ENCODE peak calls at places on chromosomes 1 and 21, in eight cellular contexts. G, E, S, J, W, A, P and I are unnamed samples.

GRCh38 chr1:98988906-98989603 is 15.6 kb downstream of the PLPPR5 start:
- DNase-seq in G (no peak), E (no peak), S (no peak), J (no peak), W (no peak), A (peak), P (peak), I (no peak)

GRCh38 chr1:204615881-204616280 is 69.7 kb downstream of the LRRN2 start:
- DNase-seq in G (no peak), E (no peak), S (no peak), J (no peak), W (no peak), A (no peak), P (no peak), I (no peak)

GRCh38 chr1:8856689-8857412 is 21.6 kb downstream of the ENO1 start:
- DNase-seq in G (no peak), E (no peak), S (peak), J (no peak), W (no peak), A (no peak), P (no peak), I (no peak)

GRCh38 chr1:81519987-81520386 is 280.7 kb upstream of the ADGRL2 start:
- DNase-seq in G (no peak), E (no peak), S (no peak), J (no peak), W (no peak), A (no peak), P (no peak), I (no peak)

GRCh38 chr1:2101531-2101930 is 51.3 kb downstream of the PRKCZ start:
- DNase-seq in G (no peak), E (no peak), S (no peak), J (no peak), W (no peak), A (no peak), P (no peak), I (no peak)

GRCh38 chr1:87004857-87005256 is 90.4 kb downstream of the HS2ST1 start:
- DNase-seq in G (no peak), E (no peak), S (no peak), J (no peak), W (no peak), A (no peak), P (no peak), I (no peak)

GRCh38 chr1:32266926-32267645 is 16.0 kb downstream of the LCK start:
- DNase-seq in G (no peak), E (peak), S (no peak), J (peak), W (no peak), A (peak), P (peak), I (no peak)

GRCh38 chr1:154908937-154909336 is 27.6 kb downstream of the PMVK start:
- DNase-seq in G (no peak), E (no peak), S (no peak), J (no peak), W (no peak), A (no peak), P (no peak), I (no peak)

GRCh38 chr1:186813420-186813819 is 15.3 kb upstream of the PLA2G4A start:
- DNase-seq in G (no peak), E (peak), S (no peak), J (peak), W (no peak), A (peak), P (peak), I (peak)

GRCh38 chr1:14516974-14517812 is 81.3 kb upstream of the KAZN start:
- DNase-seq in G (no peak), E (peak), S (no peak), J (peak), W (no peak), A (peak), P (peak), I (peak)

GRCh38 chr21:32114434-32115063 is 164.3 kb downstream of the MIS18A start:
- DNase-seq in G (no peak), E (peak), S (no peak), J (no peak), W (no peak), A (no peak), P (no peak), I (no peak)

GRCh38 chr21:19855522-19855921 is 1142.7 kb upstream of the NCAM2 start:
- DNase-seq in G (no peak), E (no peak), S (no peak), J (no peak), W (no peak), A (no peak), P (no peak), I (no peak)

GRCh38 chr1:53968125-53968513 is 22.0 kb downstream of the LRRC42 start:
- DNase-seq in G (no peak), E (no peak), S (no peak), J (peak), W (no peak), A (peak), P (peak), I (no peak)

GRCh38 chr1:80509965-80510522 is 1290.7 kb upstream of the ADGRL2 start:
- DNase-seq in G (no peak), E (no peak), S (no peak), J (no peak), W (no peak), A (no peak), P (no peak), I (no peak)

GRCh38 chr1:22127248-22127647 is 15.6 kb downstream of the WNT4 start:
- DNase-seq in G (no peak), E (no peak), S (no peak), J (no peak), W (no peak), A (no peak), P (no peak), I (no peak)

GRCh38 chr1:210905944-210906453 is 227.9 kb downstream of the KCNH1 start:
- DNase-seq in G (no peak), E (no peak), S (no peak), J (no peak), W (peak), A (no peak), P (no peak), I (no peak)

GRCh38 chr21:46421191-46421750 is 37.4 kb upstream of the DIP2A start:
- DNase-seq in G (no peak), E (no peak), S (no peak), J (no peak), W (no peak), A (no peak), P (no peak), I (no peak)

GRCh38 chr1:195981448-195982139 is 626.6 kb downstream of the KCNT2 start:
- DNase-seq in G (no peak), E (peak), S (no peak), J (no peak), W (no peak), A (peak), P (peak), I (peak)

GRCh38 chr1:161019767-161020572 is 982 bp downstream of the F11R start:
- DNase-seq in G (peak), E (no peak), S (no peak), J (peak), W (no peak), A (no peak), P (no peak), I (peak)

GRCh38 chr1:174301295-174302077 is 142.2 kb downstream of the RABGAP1L start:
- DNase-seq in G (no peak), E (no peak), S (no peak), J (no peak), W (no peak), A (no peak), P (no peak), I (no peak)

GRCh38 chr1:8315573-8316475 is 2.1 kb upstream of the SLC45A1 start:
- DNase-seq in G (no peak), E (no peak), S (no peak), J (no peak), W (no peak), A (no peak), P (no peak), I (peak)

DNA sequence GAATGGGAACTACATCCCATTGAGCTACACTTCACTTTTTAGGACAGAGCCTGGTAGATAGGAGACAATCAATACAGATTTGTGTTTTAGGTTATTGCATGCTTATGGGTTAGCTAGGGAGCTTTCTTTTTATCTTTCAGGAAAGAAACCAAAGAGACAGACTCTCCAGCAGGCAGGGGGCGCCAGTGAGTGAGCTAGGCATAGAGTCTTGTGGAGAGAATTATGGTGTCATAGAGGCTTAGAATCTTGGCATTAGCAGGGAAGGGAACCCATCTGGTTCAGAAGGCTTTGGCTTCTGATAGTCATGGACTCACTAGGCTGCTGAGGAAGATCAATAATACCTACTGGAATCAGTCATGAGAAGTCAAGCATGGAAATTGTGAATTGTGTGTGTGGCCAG is at the start of gene SMCP:
- DNase-seq in G (no peak), E (no peak), S (no peak), J (no peak), W (peak), A (no peak), P (no peak), I (peak)
- TF ChIP-seq CTCF in G (no peak), E (peak), S (no peak), J (no peak), W (no peak), A (no peak), P (no peak), I (peak)

GRCh38 chr1:85599076-85599491 is 18.5 kb downstream of the CCN1 start:
- DNase-seq in G (no peak), E (no peak), S (no peak), J (no peak), W (no peak), A (no peak), P (peak), I (no peak)
- TF ChIP-seq CTCF in G (no peak), E (no peak), S (no peak), J (no peak), W (no peak), A (no peak), P (no peak), I (no peak)

GRCh38 chr21:28338906-28339305 is 653.8 kb downstream of the LTN1 start:
- DNase-seq in G (no peak), E (no peak), S (no peak), J (no peak), W (no peak), A (no peak), P (no peak), I (no peak)

GRCh38 chr21:28334407-28334806 is 658.3 kb downstream of the LTN1 start:
- DNase-seq in G (no peak), E (peak), S (no peak), J (no peak), W (no peak), A (peak), P (no peak), I (peak)

GRCh38 chr21:28339403-28339802 is 653.3 kb downstream of the LTN1 start:
- DNase-seq in G (no peak), E (no peak), S (no peak), J (no peak), W (no peak), A (no peak), P (no peak), I (no peak)

GRCh38 chr21:28336299-28336698 is 656.4 kb downstream of the LTN1 start:
- DNase-seq in G (peak), E (peak), S (no peak), J (peak), W (no peak), A (peak), P (peak), I (peak)

GRCh38 chr21:28337319-28337718 is 655.4 kb downstream of the LTN1 start:
- DNase-seq in G (no peak), E (peak), S (no peak), J (peak), W (no peak), A (peak), P (peak), I (peak)
- TF ChIP-seq CTCF in G (no peak), E (peak), S (peak), J (peak), W (no peak), A (peak), P (peak), I (peak)

DNA sequence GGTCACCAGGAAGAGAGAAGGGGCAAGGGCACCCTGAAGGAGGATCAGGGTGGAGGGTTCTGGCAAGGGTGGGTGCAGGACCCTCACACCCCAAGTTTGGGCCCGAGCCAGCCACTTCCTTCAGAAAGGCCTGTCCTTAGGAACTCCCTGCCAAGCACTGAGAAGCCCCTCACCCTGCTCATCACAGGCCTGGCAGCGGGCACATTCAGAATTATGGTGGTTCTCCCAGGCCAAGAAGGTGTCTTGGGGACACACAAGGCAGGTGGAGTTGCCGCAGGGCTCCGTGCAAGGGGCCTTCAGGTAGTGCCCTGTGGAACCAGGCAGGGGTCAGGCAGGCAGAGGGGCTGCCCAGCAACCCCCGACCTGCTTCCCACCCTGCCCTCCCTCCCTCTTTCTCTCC is 1.1 kb downstream of the TNFRSF25 start:
- DNase-seq in G (no peak), E (no peak), S (no peak), J (no peak), W (no peak), A (no peak), P (no peak), I (no peak)
- TF ChIP-seq CTCF in G (no peak), E (no peak), S (no peak), J (no peak), W (no peak), A (no peak), P (no peak), I (no peak)

GRCh38 chr1:209861242-209861641 is 33.5 kb downstream of the UTP25 start:
- DNase-seq in G (no peak), E (no peak), S (no peak), J (no peak), W (no peak), A (no peak), P (no peak), I (no peak)

GRCh38 chr1:209866201-209866600 is 38.4 kb downstream of the UTP25 start:
- DNase-seq in G (no peak), E (no peak), S (no peak), J (no peak), W (no peak), A (no peak), P (no peak), I (no peak)

GRCh38 chr1:209862598-209863498 is 35.1 kb downstream of the UTP25 start:
- DNase-seq in G (no peak), E (no peak), S (no peak), J (no peak), W (no peak), A (no peak), P (no peak), I (no peak)

GRCh38 chr1:209860293-209860881 is 32.6 kb downstream of the UTP25 start:
- DNase-seq in G (peak), E (peak), S (peak), J (peak), W (peak), A (peak), P (peak), I (peak)

DNA sequence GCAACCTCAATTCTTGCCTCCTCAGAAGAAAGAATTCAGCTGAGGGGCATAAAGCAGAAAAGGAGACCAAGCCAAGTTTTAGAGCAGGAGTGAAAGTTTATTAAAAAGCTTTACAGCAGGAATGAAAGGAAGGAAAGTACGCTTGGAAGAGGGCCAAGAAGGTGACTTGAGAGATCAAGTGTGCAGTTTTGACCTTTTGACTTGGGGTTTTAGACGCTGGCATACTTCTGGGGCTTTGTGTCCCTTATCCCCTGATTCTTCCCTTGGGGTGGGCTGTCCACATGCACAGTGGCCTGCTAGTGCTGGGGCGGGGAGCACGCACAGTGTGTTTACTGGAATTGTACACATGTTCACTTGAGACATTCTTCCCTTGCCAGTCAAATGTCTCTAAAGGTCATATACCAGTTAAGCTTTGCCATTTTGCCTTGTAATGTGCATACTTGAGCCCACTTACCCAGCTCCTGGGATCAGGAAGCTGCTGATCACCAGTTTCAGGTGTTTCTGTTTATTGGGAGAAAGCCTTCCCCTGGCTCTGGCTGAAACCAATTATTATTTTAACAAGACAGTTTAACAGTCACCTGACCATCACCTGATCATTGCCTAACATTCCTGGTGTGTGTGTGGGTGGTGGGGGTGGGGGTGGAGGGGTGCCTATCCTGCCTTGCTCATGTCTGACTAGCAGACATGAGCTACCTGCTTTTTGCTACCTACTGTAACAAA is 36.2 kb downstream of the UTP25 start:
- DNase-seq in G (no peak), E (no peak), S (no peak), J (no peak), W (no peak), A (no peak), P (no peak), I (peak)
- TF ChIP-seq CTCF in G (no peak), E (no peak), S (no peak), J (no peak), W (no peak), A (no peak), P (no peak), I (no peak)

GRCh38 chr1:207827488-207827830 is 75.6 kb downstream of the CD46 start:
- DNase-seq in G (no peak), E (no peak), S (no peak), J (no peak), W (no peak), A (no peak), P (no peak), I (no peak)

GRCh38 chr1:207829576-207829975 is 77.7 kb downstream of the CD46 start:
- DNase-seq in G (no peak), E (no peak), S (no peak), J (no peak), W (no peak), A (no peak), P (no peak), I (no peak)

GRCh38 chr1:207826557-207827487 is 75.0 kb downstream of the CD46 start:
- DNase-seq in G (peak), E (no peak), S (no peak), J (peak), W (no peak), A (no peak), P (no peak), I (no peak)

GRCh38 chr1:207828046-207828445 is 76.2 kb downstream of the CD46 start:
- DNase-seq in G (no peak), E (no peak), S (no peak), J (no peak), W (no peak), A (no peak), P (no peak), I (no peak)

DNA sequence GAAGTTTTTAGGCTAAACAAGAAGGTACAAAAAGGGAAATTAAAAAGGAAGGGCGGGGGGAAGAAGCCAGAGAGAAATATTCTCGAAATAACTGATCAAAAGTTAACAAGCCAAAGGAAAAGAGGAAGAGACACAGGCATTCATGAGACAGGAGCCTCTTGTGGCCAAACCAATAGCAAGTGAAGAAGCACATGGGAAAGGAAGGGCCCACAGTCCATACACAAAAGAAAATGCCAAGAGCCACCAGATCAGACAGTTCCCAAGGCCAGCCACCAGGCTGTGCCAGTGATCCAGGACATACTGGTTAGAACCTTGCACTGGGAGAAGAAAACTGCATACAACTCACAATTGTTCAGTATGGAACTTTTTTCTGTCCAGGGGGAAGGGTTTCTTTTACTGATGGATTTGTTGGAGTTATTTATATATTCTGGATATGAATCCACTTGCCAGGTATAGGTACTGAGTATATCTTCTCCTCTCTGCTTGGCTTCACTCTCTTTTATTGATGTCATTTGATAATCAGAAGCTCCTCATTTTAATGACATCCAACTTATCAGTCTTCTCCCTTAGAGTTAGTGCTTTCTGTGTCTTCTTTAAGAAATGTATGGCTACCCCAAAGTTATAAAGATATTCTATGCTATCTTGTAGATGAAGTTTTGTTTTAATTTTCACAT is 76.8 kb downstream of the CD46 start:
- DNase-seq in G (peak), E (peak), S (peak), J (peak), W (peak), A (peak), P (peak), I (peak)
- TF ChIP-seq CTCF in G (peak), E (peak), S (peak), J (peak), W (peak), A (peak), P (peak), I (peak)

DNA sequence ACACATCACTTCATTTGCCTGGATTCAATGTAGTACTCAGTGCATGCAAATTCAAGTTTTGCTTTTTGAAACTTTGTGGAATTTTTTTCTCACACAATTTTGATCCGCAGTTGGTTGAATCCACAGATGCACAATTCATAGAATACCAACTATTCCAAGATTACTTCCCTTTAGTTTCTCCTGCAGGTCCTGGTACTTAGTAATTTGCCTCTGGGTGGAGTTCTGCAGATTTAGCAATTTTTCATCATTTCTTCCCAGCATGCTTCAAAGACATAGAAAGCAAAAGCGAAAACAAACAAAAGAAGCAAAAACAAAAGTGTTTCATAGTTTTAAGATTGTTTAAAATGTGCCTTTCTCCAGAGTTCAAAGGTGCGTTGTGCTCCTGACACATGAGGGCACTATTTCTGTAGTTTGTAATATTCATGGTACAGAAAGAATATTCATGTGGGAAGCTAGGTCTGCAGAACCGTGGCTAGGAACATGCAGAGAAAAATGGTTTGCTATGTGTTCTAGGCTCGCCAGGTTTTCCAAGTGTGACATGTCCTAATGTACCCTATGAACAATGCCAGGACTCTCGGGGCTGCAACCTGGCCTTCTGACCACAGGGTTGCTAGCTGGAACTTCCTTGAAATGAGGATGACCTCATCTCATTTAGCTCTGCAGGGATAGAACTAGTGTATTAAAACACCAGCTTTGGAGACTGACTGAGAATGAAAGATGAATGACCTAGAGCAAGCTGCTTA is 30.0 kb upstream of the RCSD1 start:
- DNase-seq in G (no peak), E (peak), S (peak), J (peak), W (no peak), A (peak), P (peak), I (peak)
- TF ChIP-seq CTCF in G (peak), E (peak), S (peak), J (peak), W (no peak), A (peak), P (peak), I (peak)